ENCODE peak calls at places on chromosomes 13 and 19, in eight cellular contexts. E is transverse colon; A is stimulated activated naive B cell treated with anti-CD40 and anti-IgM and Interleukin-4, amounts not matched to agents 10 μg/mL and 1 μg/mL and 100 μg/mL, for 72 hours; Q is activated T-helper 1 cell treated with anti-CD3 and anti-CD28 coated beads, Interleukin-2, amount 50 U/mL, for 16 hours; Z is chondrocyte; G is AG04450; Y is stimulated activated CD8-positive, alpha-beta memory T cell treated with anti-CD3 and anti-CD28 coated beads, Interleukin-7, amount 100 ng/mL, for 1 hour; L is brain microvascular endothelial cell. V is an unnamed sample.

GRCh38 chr13:40680659-40681323 is 14.3 kb upstream of the FOXO1 start:
- DNase-seq in G (no peak), Z (no peak), L (no peak), Y (no peak), A (no peak), Q (no peak), E (no peak), V (no peak)

GRCh38 chr19:6952956-6953355 is 65.6 kb downstream of the ADGRE1 start:
- DNase-seq in G (no peak), Y (no peak), Q (no peak), L (no peak), A (no peak), E (no peak), Z (no peak), V (no peak)

GRCh38 chr13:100363874-100364273 is 224.7 kb downstream of the GGACT start:
- DNase-seq in G (peak), L (peak), Y (no peak), E (no peak), Q (no peak), Z (no peak), A (no peak), V (peak)

GRCh38 chr19:1942934-1943555 is 2.1 kb downstream of the CSNK1G2 start:
- DNase-seq in G (no peak), E (no peak), Z (no peak), L (no peak), Y (no peak), Q (no peak), A (no peak), V (no peak)

GRCh38 chr19:2495651-2496316 is 19.9 kb downstream of the GADD45B start:
- DNase-seq in L (no peak), Y (no peak), G (no peak), Q (no peak), Z (no peak), E (peak), A (no peak), V (no peak)

GRCh38 chr19:35120898-35121297 is 5.3 kb downstream of the FXYD3 start:
- DNase-seq in Z (no peak), G (no peak), Q (no peak), Y (no peak), A (no peak), L (no peak), E (peak), V (peak)

GRCh38 chr13:75432045-75432444 is 49.9 kb downstream of the TBC1D4 start:
- DNase-seq in L (no peak), E (no peak), Q (no peak), A (no peak), Y (no peak), G (no peak), Z (no peak), V (peak)

GRCh38 chr19:30711296-30711695 is 339.1 kb downstream of the ZNF536 start:
- DNase-seq in L (no peak), Q (no peak), G (no peak), A (no peak), E (no peak), Y (no peak), Z (no peak), V (peak)

GRCh38 chr19:17103177-17103576 is 27.6 kb downstream of the MYO9B start:
- DNase-seq in L (peak), Y (no peak), A (no peak), Z (no peak), G (no peak), Q (no peak), E (peak), V (peak)

GRCh38 chr19:1860821-1861598 is 2.4 kb downstream of the KLF16 start:
- DNase-seq in Z (no peak), L (no peak), Y (no peak), Q (no peak), G (no peak), A (no peak), E (no peak), V (no peak)

GRCh38 chr13:113724780-113725315 is 34.2 kb upstream of the TMEM255B start:
- DNase-seq in G (no peak), Y (peak), Q (peak), Z (peak), A (peak), E (peak), L (peak), V (peak)

GRCh38 chr13:38395505-38395803 is 45.8 kb downstream of the UFM1 start:
- DNase-seq in E (no peak), Y (no peak), L (no peak), G (no peak), Z (no peak), A (no peak), Q (no peak), V (no peak)

GRCh38 chr13:88136098-88136790 is 465.1 kb downstream of the SLITRK5 start:
- DNase-seq in A (no peak), E (no peak), Z (no peak), L (no peak), Y (no peak), G (no peak), Q (no peak), V (no peak)

GRCh38 chr19:56350416-56351045 is 35.9 kb upstream of the ZSCAN5A start:
- DNase-seq in Q (no peak), E (peak), L (peak), Z (no peak), A (peak), G (peak), Y (peak), V (peak)

GRCh38 chr19:46495789-46496099 is at the start of gene PNMA8B:
- DNase-seq in A (no peak), L (peak), E (no peak), Y (no peak), G (no peak), Q (no peak), Z (no peak), V (no peak)

GRCh38 chr19:51688665-51689571 is 4.2 kb upstream of the SPACA6 start:
- DNase-seq in L (peak), A (no peak), E (peak), G (peak), Y (no peak), Z (peak), Q (no peak), V (peak)

GRCh38 chr13:23637813-23638212 is 67.6 kb downstream of the TNFRSF19 start:
- DNase-seq in E (no peak), Z (no peak), A (no peak), L (no peak), G (no peak), Y (no peak), Q (no peak), V (no peak)

GRCh38 chr19:23547816-23548430 is 139.1 kb downstream of the ZNF675 start:
- DNase-seq in A (no peak), G (no peak), Y (no peak), L (no peak), Q (no peak), Z (no peak), E (no peak), V (peak)

GRCh38 chr19:14082675-14082960 is 3.0 kb downstream of the C19orf67 start:
- DNase-seq in L (no peak), Q (no peak), Z (no peak), G (no peak), E (no peak), A (no peak), Y (no peak), V (no peak)

GRCh38 chr13:43245374-43245964 is 222.1 kb downstream of the DNAJC15 start:
- DNase-seq in Y (no peak), Z (no peak), A (no peak), Q (no peak), G (peak), E (no peak), L (peak), V (peak)

GRCh38 chr13:71408416-71408815 is 458.6 kb downstream of the DACH1 start:
- DNase-seq in L (no peak), Q (no peak), Z (no peak), G (no peak), E (no peak), A (no peak), Y (no peak), V (no peak)

GRCh38 chr13:99035715-99036114 is 57.9 kb upstream of the DOCK9 start:
- DNase-seq in Z (no peak), L (no peak), Q (no peak), E (no peak), Y (no peak), G (no peak), A (no peak), V (no peak)

GRCh38 chr13:68440874-68441273 is 1210.7 kb upstream of the PCDH9 start:
- DNase-seq in Z (no peak), E (no peak), G (no peak), L (no peak), Q (no peak), A (no peak), Y (no peak), V (no peak)

GRCh38 chr13:33112745-33113144 is 96.5 kb downstream of the KL start:
- DNase-seq in G (no peak), A (no peak), E (no peak), L (peak), Q (no peak), Y (no peak), Z (no peak), V (no peak)

GRCh38 chr19:1261863-1262686 is 7.1 kb upstream of the CIRBP start:
- DNase-seq in E (peak), Z (no peak), A (no peak), L (no peak), G (no peak), Q (no peak), Y (no peak), V (peak)

GRCh38 chr19:38735257-38735686 is 9.0 kb downstream of the CAPN12 start:
- DNase-seq in E (peak), Y (no peak), Z (peak), A (peak), L (no peak), G (no peak), Q (no peak), V (no peak)

GRCh38 chr19:3586707-3587346 is 1.5 kb downstream of the GIPC3 start:
- DNase-seq in G (no peak), Y (no peak), L (no peak), E (no peak), A (no peak), Q (no peak), Z (no peak), V (no peak)

GRCh38 chr19:8592231-8593009 is 15.2 kb upstream of the MYO1F start:
- DNase-seq in A (peak), G (peak), Q (peak), L (peak), Z (peak), Y (peak), E (peak), V (peak)

GRCh38 chr13:61247149-61247936 is 168.3 kb downstream of the PCDH20 start:
- DNase-seq in G (no peak), L (no peak), Z (no peak), Y (no peak), Q (no peak), E (no peak), A (no peak), V (no peak)

GRCh38 chr13:66364346-66364745 is 865.8 kb downstream of the PCDH9 start:
- DNase-seq in L (no peak), Z (no peak), E (no peak), G (peak), A (no peak), Y (no peak), Q (no peak), V (no peak)

GRCh38 chr13:90416519-90416918 is 931.0 kb upstream of the MIR17HG start:
- DNase-seq in Z (no peak), A (no peak), Y (no peak), G (no peak), Q (no peak), L (peak), E (no peak), V (peak)

GRCh38 chr19:2974342-2974932 is 2.9 kb upstream of the TLE6 start:
- DNase-seq in Z (no peak), Q (no peak), L (peak), E (no peak), A (no peak), G (no peak), Y (no peak), V (no peak)

GRCh38 chr13:45873491-45874360 is 22.2 kb upstream of the SIAH3 start:
- DNase-seq in L (no peak), A (no peak), Z (no peak), G (no peak), Q (no peak), Y (no peak), E (no peak), V (peak)

GRCh38 chr19:18814063-18814462 is 17.7 kb upstream of the UPF1 start:
- DNase-seq in Y (no peak), Z (no peak), G (no peak), Q (no peak), A (no peak), E (no peak), L (no peak), V (no peak)

GRCh38 chr13:44815507-44816074 is 173.7 kb downstream of the NUFIP1 start:
- DNase-seq in Y (no peak), Q (no peak), E (no peak), L (peak), A (no peak), G (peak), Z (no peak), V (peak)

GRCh38 chr13:90032841-90033493 is 1314.5 kb upstream of the MIR17HG start:
- DNase-seq in E (no peak), A (no peak), L (no peak), Z (no peak), G (no peak), Q (no peak), Y (no peak), V (no peak)

GRCh38 chr13:63942372-63942771 is 2526.7 kb upstream of the PCDH20 start:
- DNase-seq in Y (no peak), Q (no peak), L (no peak), A (no peak), Z (no peak), G (no peak), E (no peak), V (no peak)

GRCh38 chr19:14368011-14368513 is 13.2 kb upstream of the ADGRE5 start:
- DNase-seq in Q (no peak), Z (no peak), E (no peak), Y (no peak), A (no peak), L (no peak), G (no peak), V (no peak)

V was measured in MG63.